ENCODE peak calls at places on chromosomes 4 and X, in five cellular contexts. V, K, U, I and R are unnamed samples.

GRCh38 chr4:139595989-139596679 is 40.1 kb upstream of the SETD7 start:
- DNase-seq in V (no peak), K (peak), U (peak), I (no peak), R (no peak)

GRCh38 chr4:45992728-45993127 is 131.1 kb downstream of the GABRG1 start:
- DNase-seq in V (no peak), K (no peak), U (no peak), I (no peak), R (no peak)

GRCh38 chr4:185213829-185214228 is 4.4 kb downstream of the SNX25 start:
- DNase-seq in V (no peak), K (no peak), U (no peak), I (no peak), R (no peak)

GRCh38 chr4:78370625-78371372 is 180.8 kb upstream of the ANXA3 start:
- DNase-seq in V (no peak), K (no peak), U (no peak), I (no peak), R (peak)

GRCh38 chr4:31175242-31175910 is 455.2 kb downstream of the PCDH7 start:
- DNase-seq in V (no peak), K (no peak), U (no peak), I (no peak), R (no peak)

GRCh38 chrX:130027569-130027968 is 45.1 kb downstream of the BCORL1 start:
- DNase-seq in V (no peak), K (no peak), U (no peak), I (no peak), R (no peak)

GRCh38 chr4:78774395-78774794 is 1.8 kb upstream of the BMP2K start:
- DNase-seq in V (no peak), K (no peak), U (no peak), I (no peak), R (no peak)

GRCh38 chrX:10797493-10797892 is 177.1 kb upstream of the MID1 start:
- DNase-seq in V (no peak), K (no peak), U (no peak), I (no peak), R (no peak)

GRCh38 chr4:110278127-110278526 is 79.7 kb upstream of the ELOVL6 start:
- DNase-seq in V (no peak), K (no peak), U (no peak), I (no peak), R (no peak)

GRCh38 chr4:54277691-54278090 is 48.6 kb downstream of the PDGFRA start:
- DNase-seq in V (no peak), K (no peak), U (peak), I (peak), R (peak)

GRCh38 chrX:34656842-34657780 is at the start of gene TMEM47:
- DNase-seq in V (no peak), K (peak), U (peak), I (no peak), R (peak)

GRCh38 chr4:168483786-168484185 is 3.5 kb upstream of the DDX60L start:
- DNase-seq in V (no peak), K (no peak), U (peak), I (no peak), R (no peak)

GRCh38 chrX:68998716-68999115 is 166.5 kb downstream of the PJA1 start:
- DNase-seq in V (no peak), K (peak), U (no peak), I (no peak), R (no peak)

GRCh38 chrX:30278365-30278764 is 30.8 kb downstream of the NR0B1 start:
- DNase-seq in V (no peak), K (no peak), U (peak), I (no peak), R (no peak)

GRCh38 chr4:72568959-72569718 is at the start of gene ADAMTS3:
- DNase-seq in V (no peak), K (peak), U (no peak), I (no peak), R (peak)

GRCh38 chr4:82761249-82761648 is 37.3 kb downstream of the SCD5 start:
- DNase-seq in V (no peak), K (peak), U (peak), I (no peak), R (no peak)

GRCh38 chr4:15077969-15078368 is 75.7 kb downstream of the CPEB2 start:
- DNase-seq in V (no peak), K (no peak), U (no peak), I (no peak), R (no peak)

GRCh38 chr4:6923507-6923906 is 13.9 kb downstream of the TBC1D14 start:
- DNase-seq in V (no peak), K (no peak), U (no peak), I (no peak), R (no peak)

GRCh38 chrX:108139303-108139702 is 47.7 kb downstream of the ATG4A start:
- DNase-seq in V (no peak), K (peak), U (peak), I (no peak), R (peak)

GRCh38 chrX:153474718-153475117 is 4.3 kb upstream of the HAUS7 start:
- DNase-seq in V (peak), K (peak), U (peak), I (no peak), R (peak)

GRCh38 chr4:42278709-42279324 is 118.5 kb upstream of the SHISA3 start:
- DNase-seq in V (no peak), K (peak), U (no peak), I (no peak), R (no peak)

GRCh38 chr4:35754047-35754446 is 490.3 kb downstream of the ARAP2 start:
- DNase-seq in V (no peak), K (no peak), U (no peak), I (no peak), R (no peak)

GRCh38 chr4:101563126-101563525 is 215.8 kb upstream of the PPP3CA start:
- DNase-seq in V (no peak), K (no peak), U (no peak), I (no peak), R (no peak)

GRCh38 chr4:98232202-98232601 is 29.0 kb upstream of the RAP1GDS1 start:
- DNase-seq in V (no peak), K (no peak), U (no peak), I (peak), R (no peak)

GRCh38 chr4:170849969-170850368 is 760.2 kb upstream of the AADAT start:
- DNase-seq in V (no peak), K (no peak), U (no peak), I (no peak), R (no peak)

GRCh38 chr4:10808591-10808990 is 124.0 kb upstream of the CLNK start:
- DNase-seq in V (peak), K (no peak), U (no peak), I (no peak), R (no peak)

GRCh38 chr4:37068580-37068979 is 176.0 kb upstream of the NWD2 start:
- DNase-seq in V (no peak), K (peak), U (no peak), I (no peak), R (peak)

GRCh38 chr4:148649669-148650331 is 207.6 kb upstream of the NR3C2 start:
- DNase-seq in V (no peak), K (no peak), U (no peak), I (no peak), R (no peak)

GRCh38 chr4:119317996-119318395 is 3.9 kb downstream of the FABP2 start:
- DNase-seq in V (no peak), K (no peak), U (no peak), I (no peak), R (no peak)

GRCh38 chr4:155529197-155529596 is 137.5 kb upstream of the GUCY1A1 start:
- DNase-seq in V (no peak), K (peak), U (peak), I (no peak), R (peak)

GRCh38 chr4:6557856-6558255 is 17.1 kb upstream of the MAN2B2 start:
- DNase-seq in V (no peak), K (no peak), U (no peak), I (no peak), R (no peak)

GRCh38 chr4:149065753-149066152 is 623.5 kb upstream of the NR3C2 start:
- DNase-seq in V (no peak), K (peak), U (no peak), I (no peak), R (no peak)

GRCh38 chr4:139267301-139267700 is 12.7 kb downstream of the MGARP start:
- DNase-seq in V (no peak), K (no peak), U (no peak), I (no peak), R (no peak)

GRCh38 chr4:1204828-1205591 is 32.6 kb upstream of the SPON2 start:
- DNase-seq in V (no peak), K (peak), U (no peak), I (no peak), R (peak)

GRCh38 chr4:171954650-171955049 is 141.4 kb downstream of the GALNTL6 start:
- DNase-seq in V (no peak), K (no peak), U (no peak), I (no peak), R (no peak)

GRCh38 chr4:663046-663437 is 11.0 kb downstream of the ATP5ME start:
- DNase-seq in V (no peak), K (no peak), U (no peak), I (no peak), R (no peak)

GRCh38 chr4:1249148-1249730 is 309 bp upstream of the CTBP1 start:
- DNase-seq in V (no peak), K (peak), U (peak), I (no peak), R (peak)

DNA sequence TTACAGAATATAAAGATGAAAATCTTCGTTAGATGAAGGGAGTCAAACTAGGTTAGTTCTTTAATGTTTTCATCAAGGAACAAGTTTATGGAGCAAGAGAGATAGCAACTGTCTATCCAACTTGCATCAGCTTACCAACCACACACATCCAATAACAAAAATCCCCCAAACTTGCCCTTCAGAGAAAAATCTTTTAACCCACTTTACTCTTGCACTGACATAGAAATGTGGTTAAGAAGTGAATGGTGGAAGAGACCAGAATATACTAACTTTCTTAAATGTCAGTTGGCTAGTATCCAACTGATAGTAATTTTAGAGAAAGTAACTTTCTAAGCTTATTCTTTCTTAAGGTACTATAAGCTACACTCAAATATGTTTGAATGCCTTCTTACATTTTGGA is 1.7 kb upstream of the RAB9A start:
- DNase-seq in V (no peak), K (no peak), U (no peak), I (no peak), R (no peak)
- TF ChIP-seq CTCF in V (no peak), K (no peak), U (no peak), I (no peak), R (no peak)

GRCh38 chrX:25524150-25524549 is 508.4 kb upstream of the ARX start:
- DNase-seq in V (no peak), K (no peak), U (no peak), I (no peak), R (peak)

GRCh38 chrX:25527596-25527995 is 511.8 kb upstream of the ARX start:
- DNase-seq in V (no peak), K (no peak), U (no peak), I (no peak), R (no peak)

GRCh38 chrX:25519258-25519657 is 503.5 kb upstream of the ARX start:
- DNase-seq in V (no peak), K (no peak), U (no peak), I (no peak), R (no peak)

GRCh38 chrX:25523574-25523973 is 507.8 kb upstream of the ARX start:
- DNase-seq in V (no peak), K (peak), U (no peak), I (no peak), R (peak)
- TF ChIP-seq CTCF in V (no peak), K (peak), U (no peak), I (no peak), R (no peak)

GRCh38 chrX:12076046-12076445 is 62.2 kb upstream of the FRMPD4 start:
- DNase-seq in V (no peak), K (no peak), U (peak), I (no peak), R (peak)
- TF ChIP-seq CTCF in V (no peak), K (no peak), U (no peak), I (no peak), R (no peak)

GRCh38 chr4:176902710-176903323 is 110.1 kb upstream of the VEGFC start:
- DNase-seq in V (no peak), K (no peak), U (peak), I (peak), R (no peak)
- TF ChIP-seq CTCF in V (no peak), K (no peak), U (no peak), I (no peak), R (no peak)

GRCh38 chr4:21512351-21512750 is 436.2 kb downstream of the KCNIP4 start:
- DNase-seq in V (no peak), K (no peak), U (peak), I (no peak), R (no peak)
- TF ChIP-seq CTCF in V (no peak), K (peak), U (peak), I (peak), R (no peak)

GRCh38 chrX:77160301-77160700 is 286.9 kb upstream of the FGF16 start:
- DNase-seq in V (no peak), K (peak), U (no peak), I (no peak), R (peak)
- TF ChIP-seq CTCF in V (no peak), K (peak), U (peak), I (peak), R (no peak)

DNA sequence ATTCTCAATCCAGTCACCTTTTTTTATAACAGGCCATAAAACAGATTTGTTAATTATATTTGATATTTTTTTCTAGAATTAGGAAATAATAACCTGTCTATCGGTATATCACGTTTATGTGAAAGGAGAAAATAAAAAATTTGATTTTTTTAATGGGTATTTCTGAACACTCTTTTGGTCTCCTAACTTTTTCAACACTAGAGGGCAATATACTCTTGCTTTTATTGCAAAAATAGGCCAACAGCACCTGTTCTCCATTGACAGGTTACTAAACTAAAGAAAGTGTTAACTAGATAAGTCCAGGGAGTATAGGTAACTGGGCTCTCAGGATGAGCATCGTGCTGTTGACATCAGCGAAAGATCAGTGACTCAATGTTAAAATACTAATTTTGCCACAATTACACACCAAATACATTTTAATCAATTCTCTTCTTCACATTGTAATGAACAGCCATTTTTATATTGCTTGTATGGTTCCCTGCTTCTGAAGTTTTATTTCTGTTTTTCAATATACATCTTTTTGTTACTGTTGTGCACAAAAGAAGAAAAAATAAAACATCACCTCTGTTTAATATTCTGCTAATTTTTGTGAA is 22.8 kb downstream of the NDST4 start:
- DNase-seq in V (no peak), K (no peak), U (peak), I (no peak), R (no peak)
- TF ChIP-seq CTCF in V (peak), K (peak), U (peak), I (peak), R (peak)